ENCODE peak calls at places on chromosomes 6 and 20, in four cellular contexts. N, S, W and K are unnamed samples.

GRCh38 chr20:45157977-45158376 is 16.7 kb upstream of the PI3 start:
- DNase-seq in W (no peak), N (no peak), S (peak; percentile 96), K (peak; percentile 43)

GRCh38 chr6:116624036-116624805 is 7.9 kb downstream of the RSPH4A start:
- DNase-seq in N (no peak), W (no peak), S (peak; percentile 63), K (no peak)

GRCh38 chr6:34074064-34074739 is 71.7 kb downstream of the GRM4 start:
- DNase-seq in W (no peak), N (no peak), S (no peak), K (no peak)

GRCh38 chr6:130473886-130474285 is 108.1 kb downstream of the TMEM200A start:
- DNase-seq in N (no peak), S (peak; percentile 90), W (no peak), K (peak; percentile 63)

GRCh38 chr20:14445310-14445709 is 107.9 kb upstream of the FLRT3 start:
- DNase-seq in N (no peak), S (peak; percentile 87), W (no peak), K (no peak)

GRCh38 chr6:78910611-78911134 is 43.3 kb downstream of the IRAK1BP1 start:
- DNase-seq in N (no peak), W (no peak), S (no peak), K (peak; percentile 9)

GRCh38 chr20:22836877-22837276 is 198.2 kb upstream of the SSTR4 start:
- DNase-seq in S (peak; percentile 21), W (no peak), N (no peak), K (no peak)

GRCh38 chr20:56389807-56390206 is 2.2 kb downstream of the AURKA start:
- DNase-seq in W (no peak), N (no peak), S (no peak), K (no peak)

GRCh38 chr6:113995632-113996031 is 24.7 kb upstream of the HDAC2 start:
- DNase-seq in N (no peak), W (no peak), S (peak; percentile 91), K (peak; percentile 96)

GRCh38 chr6:5569491-5569890 is 308.2 kb downstream of the FARS2 start:
- DNase-seq in W (no peak), S (peak; percentile 44), N (no peak), K (peak; percentile 55)

GRCh38 chr20:47489448-47489872 is 12.2 kb upstream of the NCOA3 start:
- DNase-seq in W (no peak), S (no peak), N (peak; percentile 63), K (no peak)

GRCh38 chr20:44728835-44729342 is 13.7 kb downstream of the CCN5 start:
- DNase-seq in N (no peak), S (peak; percentile 99), W (no peak), K (peak; percentile 98)

GRCh38 chr6:118693562-118693961 is 42.2 kb upstream of the CEP85L start:
- DNase-seq in W (no peak), S (no peak), N (no peak), K (no peak)

GRCh38 chr6:8707956-8708772 is 272.8 kb upstream of the SLC35B3 start:
- DNase-seq in N (no peak), S (peak; percentile 62), W (no peak), K (peak; percentile 4)
- H3K4me3 ChIP-seq in N (no peak overlapping the region), S (no peak overlapping the region), W (no peak overlapping the region), K (no peak overlapping the region)

GRCh38 chr20:60304931-60305330 is 346.7 kb downstream of the CDH26 start:
- DNase-seq in W (no peak), N (no peak), S (no peak), K (no peak)

GRCh38 chr20:60306105-60306504 is 347.9 kb downstream of the CDH26 start:
- DNase-seq in N (no peak), S (no peak), W (no peak), K (no peak)

GRCh38 chr20:60302875-60303274 is 344.7 kb downstream of the CDH26 start:
- DNase-seq in S (no peak), N (no peak), W (no peak), K (no peak)

GRCh38 chr20:60304026-60304590 is 345.9 kb downstream of the CDH26 start:
- DNase-seq in S (no peak), N (no peak), W (no peak), K (no peak)

GRCh38 chr20:60306516-60306915 is 348.3 kb downstream of the CDH26 start:
- DNase-seq in W (no peak), S (no peak), N (no peak), K (no peak)
- H3K27me3 ChIP-seq in W (peaks cover 63% of the 10 kb centered on the region), S (no peaks in the 10 kb centered on the region), N (no peaks in the 10 kb centered on the region), K (no peaks in the 10 kb centered on the region)

DNA sequence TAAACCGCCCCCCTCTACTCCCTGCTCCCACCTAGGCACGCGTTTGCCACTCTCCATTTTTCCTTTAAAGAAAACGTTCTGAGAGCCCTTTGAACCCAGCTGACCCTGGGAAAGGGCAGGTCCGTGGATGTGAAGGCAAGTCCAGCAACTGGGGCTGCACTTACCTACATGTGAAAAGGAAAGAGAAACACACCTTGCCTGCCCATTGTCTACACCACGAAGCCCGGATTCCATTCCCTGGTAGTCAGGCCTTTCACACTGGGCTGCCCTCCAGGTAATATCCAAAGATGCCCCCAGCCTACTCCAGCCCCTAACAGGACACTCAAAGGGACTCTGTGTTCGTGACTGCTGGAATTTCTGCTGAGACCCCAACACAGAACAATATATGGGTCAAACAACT is 94.4 kb downstream of the CD83 start:
- DNase-seq in N (no peak), W (no peak), S (peak; percentile 54), K (no peak)
- H3K4me3 ChIP-seq in N (peak overlapping the region; percentile 79), W (peak overlapping the region; percentile 16), S (no peak overlapping the region), K (no peak overlapping the region)

DNA sequence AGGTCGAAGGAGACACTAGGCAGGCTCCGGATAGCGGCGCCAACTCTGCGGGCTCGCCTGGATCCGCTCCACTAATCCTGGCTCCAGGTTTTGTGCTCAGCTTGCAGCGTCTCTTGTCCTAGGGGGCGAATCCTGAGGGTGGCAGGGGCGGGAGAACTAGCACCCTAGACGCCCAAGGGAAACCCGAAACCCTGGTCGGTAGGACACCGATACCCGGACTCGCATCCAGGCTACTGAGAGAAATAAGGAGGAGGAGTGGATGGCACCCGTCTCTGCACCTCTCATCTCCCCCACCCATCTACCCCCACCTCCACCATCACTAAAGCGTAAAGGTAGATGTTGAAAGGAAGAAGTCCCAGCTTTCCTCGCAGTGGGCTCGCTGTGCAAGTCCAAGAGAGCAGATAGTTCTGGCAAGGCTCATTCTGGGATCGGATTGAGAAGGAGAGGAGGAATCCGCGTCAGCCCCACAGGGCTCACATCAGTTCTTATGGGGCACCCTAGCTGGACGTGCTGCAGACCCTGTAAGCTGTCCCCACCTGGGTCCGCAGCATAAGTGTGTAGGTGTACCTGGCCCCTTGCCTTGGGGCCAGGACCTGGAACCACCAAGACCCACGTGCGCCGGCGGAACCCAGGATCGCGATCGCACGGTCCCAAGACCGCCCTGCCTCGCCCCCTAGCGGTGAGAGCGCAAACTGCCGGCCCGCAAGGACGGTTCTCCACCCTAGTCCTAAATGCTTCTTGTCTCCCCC is 6.9 kb downstream of the SLC32A1 start:
- DNase-seq in S (peak; percentile 66), N (peak; percentile 64), W (peak; percentile 66), K (peak; percentile 59)
- H3K27me3 ChIP-seq in S (peaks cover 57% of the 10 kb centered on the region), N (peaks cover 80% of the 10 kb centered on the region), W (peaks cover 82% of the 10 kb centered on the region), K (peaks cover 87% of the 10 kb centered on the region)

GRCh38 chr20:58597021-58597940 is 53.8 kb upstream of the STX16 start:
- DNase-seq in N (no peak), S (no peak), W (no peak), K (no peak)
- H3K4me3 ChIP-seq in N (no peak overlapping the region), S (no peak overlapping the region), W (no peak overlapping the region), K (no peak overlapping the region)

DNA sequence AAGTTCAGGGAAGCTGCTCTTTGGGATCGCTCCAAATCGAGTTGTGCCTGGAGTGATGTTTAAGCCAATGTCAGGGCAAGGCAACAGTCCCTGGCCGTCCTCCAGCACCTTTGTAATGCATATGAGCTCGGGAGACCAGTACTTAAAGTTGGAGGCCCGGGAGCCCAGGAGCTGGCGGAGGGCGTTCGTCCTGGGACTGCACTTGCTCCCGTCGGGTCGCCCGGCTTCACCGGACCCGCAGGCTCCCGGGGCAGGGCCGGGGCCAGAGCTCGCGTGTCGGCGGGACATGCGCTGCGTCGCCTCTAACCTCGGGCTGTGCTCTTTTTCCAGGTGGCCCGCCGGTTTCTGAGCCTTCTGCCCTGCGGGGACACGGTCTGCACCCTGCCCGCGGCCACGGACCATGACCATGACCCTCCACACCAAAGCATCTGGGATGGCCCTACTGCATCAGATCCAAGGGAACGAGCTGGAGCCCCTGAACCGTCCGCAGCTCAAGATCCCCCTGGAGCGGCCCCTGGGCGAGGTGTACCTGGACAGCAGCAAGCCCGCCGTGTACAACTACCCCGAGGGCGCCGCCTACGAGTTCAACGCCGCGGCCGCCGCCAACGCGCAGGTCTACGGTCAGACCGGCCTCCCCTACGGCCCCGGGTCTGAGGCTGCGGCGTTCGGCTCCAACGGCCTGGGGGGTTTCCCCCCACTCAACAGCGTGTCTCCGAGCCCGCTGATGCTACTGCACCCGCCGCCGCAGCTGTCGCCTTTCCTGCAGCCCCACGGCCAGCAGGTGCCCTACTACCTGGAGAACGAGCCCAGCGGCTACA is at the start of gene ESR1:
- DNase-seq in S (peak; percentile 46), N (no peak), W (peak; percentile 57), K (peak; percentile 31)
- H3K27me3 ChIP-seq in S (peaks cover 34% of the 10 kb centered on the region), N (peaks cover 18% of the 10 kb centered on the region), W (peaks cover 42% of the 10 kb centered on the region), K (peaks cover 26% of the 10 kb centered on the region)

DNA sequence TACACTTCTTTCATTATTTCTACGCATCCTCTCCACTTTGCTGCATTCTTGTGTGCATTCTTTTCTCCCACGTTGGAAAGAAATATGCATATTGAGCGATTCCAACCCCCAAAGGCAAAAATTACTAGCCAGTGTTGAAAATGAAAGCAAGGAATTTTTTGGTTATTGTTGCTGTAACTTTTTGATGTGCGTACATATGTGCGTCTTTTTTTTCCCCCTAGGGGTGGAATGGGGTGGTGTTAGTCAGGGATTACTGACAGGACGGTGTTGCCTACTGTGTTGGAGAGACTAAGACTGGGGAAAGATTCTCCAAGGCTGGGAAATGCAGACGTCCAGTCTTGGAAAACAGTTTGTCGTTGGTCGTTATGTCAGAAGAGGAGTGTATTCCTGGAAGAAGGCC is 44.2 kb upstream of the ESR1 start:
- DNase-seq in N (no peak), S (peak; percentile 69), W (no peak), K (no peak)
- H3K4me3 ChIP-seq in N (no peak overlapping the region), S (peak overlapping the region; percentile 66), W (no peak overlapping the region), K (peak overlapping the region; percentile 17)

GRCh38 chr6:1513206-1513605 is 96.5 kb upstream of the FOXC1 start:
- DNase-seq in W (no peak), S (no peak), N (no peak), K (no peak)

GRCh38 chr6:1516742-1517520 is 92.8 kb upstream of the FOXC1 start:
- DNase-seq in S (no peak), W (no peak), N (no peak), K (no peak)

GRCh38 chr6:1515280-1515679 is 94.4 kb upstream of the FOXC1 start:
- DNase-seq in N (no peak), S (no peak), W (no peak), K (no peak)

GRCh38 chr6:1515781-1516180 is 93.9 kb upstream of the FOXC1 start:
- DNase-seq in W (no peak), S (no peak), N (no peak), K (no peak)

DNA sequence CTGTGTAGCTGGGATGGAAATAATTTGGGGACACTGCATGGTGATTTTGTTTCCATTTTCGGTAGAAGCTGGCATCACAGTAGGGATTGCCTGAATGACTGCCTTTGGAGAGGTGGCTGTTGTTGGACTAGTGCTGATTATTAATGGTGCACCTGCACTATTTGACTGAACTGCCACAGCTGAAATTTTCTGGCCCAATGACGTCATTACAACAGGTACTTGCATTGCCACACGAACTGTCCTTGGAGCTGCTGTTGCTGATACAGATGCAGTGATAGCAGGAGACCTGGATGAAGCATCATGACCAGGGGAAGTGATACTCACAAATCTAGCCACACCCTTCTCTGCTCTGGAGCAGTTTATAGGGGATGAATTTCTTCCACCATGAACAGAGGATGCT is 95.6 kb upstream of the FOXC1 start:
- DNase-seq in S (no peak), W (no peak), N (no peak), K (no peak)
- H3K27me3 ChIP-seq in S (peaks cover 20% of the 10 kb centered on the region), W (no peaks in the 10 kb centered on the region), N (no peaks in the 10 kb centered on the region), K (no peaks in the 10 kb centered on the region)